ENCODE peak calls at places on chromosomes 13 and 19, in four cellular contexts. Q, L, P and J are unnamed samples.

GRCh38 chr19:39275578-39275977 is 7.4 kb downstream of the IFNL2 start:
- DNase-seq in Q (no peak), L (no peak), P (no peak), J (no peak)

GRCh38 chr19:1068111-1069001 is 1.4 kb downstream of the ARHGAP45 start:
- DNase-seq in Q (no peak), L (no peak), P (no peak), J (peak)

GRCh38 chr19:32287811-32288227 is 57.6 kb upstream of the ZNF507 start:
- DNase-seq in Q (no peak), L (peak), P (no peak), J (no peak)

GRCh38 chr13:39016789-39017188 is 21.1 kb downstream of the PROSER1 start:
- DNase-seq in Q (no peak), L (no peak), P (no peak), J (no peak)

GRCh38 chr13:52848455-52849190 is at the start of gene PCDH8:
- DNase-seq in Q (no peak), L (no peak), P (no peak), J (no peak)

GRCh38 chr13:106701810-106702341 is 133.9 kb upstream of the ARGLU1 start:
- DNase-seq in Q (no peak), L (no peak), P (peak), J (no peak)

GRCh38 chr13:46721054-46721453 is 75.9 kb downstream of the ESD start:
- DNase-seq in Q (no peak), L (peak), P (peak), J (no peak)

GRCh38 chr19:10968527-10969081 is 7.8 kb downstream of the SMARCA4 start:
- DNase-seq in Q (peak), L (no peak), P (no peak), J (no peak)

GRCh38 chr19:49820125-49820524 is 2.0 kb downstream of the MED25 start:
- DNase-seq in Q (no peak), L (peak), P (no peak), J (no peak)

GRCh38 chr19:43749898-43750297 is 4.9 kb downstream of the SMG9 start:
- DNase-seq in Q (no peak), L (no peak), P (no peak), J (no peak)

GRCh38 chr13:102774596-102775375 is 1.2 kb upstream of the TEX30 start:
- DNase-seq in Q (no peak), L (no peak), P (no peak), J (no peak)

GRCh38 chr13:110012102-110012739 is 225.8 kb upstream of the IRS2 start:
- DNase-seq in Q (no peak), L (no peak), P (no peak), J (no peak)

GRCh38 chr13:28475916-28476725 is 18.8 kb downstream of the FLT1 start:
- DNase-seq in Q (no peak), L (no peak), P (no peak), J (no peak)

GRCh38 chr19:18044825-18045304 is 36.9 kb downstream of the ARRDC2 start:
- DNase-seq in Q (peak), L (peak), P (peak), J (no peak)

GRCh38 chr19:48330012-48330681 is 4.8 kb downstream of the EMP3 start:
- DNase-seq in Q (peak), L (peak), P (peak), J (no peak)

GRCh38 chr19:30919737-30920136 is 429.5 kb downstream of the TSHZ3 start:
- DNase-seq in Q (no peak), L (no peak), P (no peak), J (no peak)

GRCh38 chr19:5154129-5154798 is 185.4 kb downstream of the KDM4B start:
- DNase-seq in Q (peak), L (peak), P (peak), J (peak)

GRCh38 chr19:39246951-39247669 is 1.5 kb downstream of the IFNL4 start:
- DNase-seq in Q (no peak), L (no peak), P (no peak), J (no peak)

GRCh38 chr19:43625918-43626579 is 6.6 kb upstream of the ZNF428 start:
- DNase-seq in Q (no peak), L (no peak), P (no peak), J (no peak)

GRCh38 chr13:43804461-43805070 is 17.8 kb upstream of the ENOX1 start:
- DNase-seq in Q (no peak), L (no peak), P (no peak), J (no peak)

GRCh38 chr13:98103942-98104880 is 38.7 kb upstream of the FARP1 start:
- DNase-seq in Q (no peak), L (no peak), P (no peak), J (no peak)
- TF ChIP-seq CTCF in Q (no peak), L (no peak), P (no peak), J (peak)

GRCh38 chr13:99298056-99298455 is 9.1 kb downstream of the GPR183 start:
- DNase-seq in Q (no peak), L (no peak), P (no peak), J (no peak)
- TF ChIP-seq CTCF in Q (no peak), L (no peak), P (no peak), J (no peak)

GRCh38 chr13:93231867-93232266 is 5.3 kb downstream of the GPC6 start:
- DNase-seq in Q (no peak), L (no peak), P (peak), J (no peak)

GRCh38 chr13:93234459-93234858 is 7.9 kb downstream of the GPC6 start:
- DNase-seq in Q (no peak), L (no peak), P (no peak), J (no peak)

GRCh38 chr13:93230466-93230865 is 3.9 kb downstream of the GPC6 start:
- DNase-seq in Q (no peak), L (no peak), P (no peak), J (no peak)

GRCh38 chr13:93235258-93236015 is 8.8 kb downstream of the GPC6 start:
- DNase-seq in Q (no peak), L (no peak), P (peak), J (no peak)

GRCh38 chr13:93233997-93234416 is 7.4 kb downstream of the GPC6 start:
- DNase-seq in Q (no peak), L (no peak), P (peak), J (peak)
- TF ChIP-seq CTCF in Q (no peak), L (no peak), P (peak), J (peak)

GRCh38 chr19:35612224-35612558 is 344 bp upstream of the HAUS5 start:
- DNase-seq in Q (peak), L (no peak), P (no peak), J (no peak)
- TF ChIP-seq CTCF in Q (no peak), L (no peak), P (no peak), J (no peak)

GRCh38 chr13:32330438-32330837 is 15.1 kb downstream of the BRCA2 start:
- DNase-seq in Q (no peak), L (no peak), P (no peak), J (no peak)

DNA sequence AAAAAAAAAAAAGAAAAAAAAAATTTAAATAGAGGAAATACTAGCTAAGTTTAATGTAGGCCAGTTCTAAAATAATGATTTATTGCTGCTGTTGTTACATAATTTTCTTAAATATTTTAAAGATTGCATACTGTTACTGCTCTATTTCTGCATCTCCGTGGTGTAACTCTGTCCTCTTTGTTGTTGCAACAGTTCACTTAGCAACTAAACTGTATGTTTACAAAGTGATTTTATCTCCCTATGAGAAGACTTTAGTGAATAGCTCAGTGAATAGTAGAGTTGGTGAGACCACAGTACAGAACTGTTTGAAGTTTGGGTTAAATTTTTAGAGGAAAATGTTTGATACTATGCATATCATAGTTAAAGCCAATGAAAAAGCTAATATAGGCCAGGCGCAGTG is 19.4 kb downstream of the BRCA2 start:
- DNase-seq in Q (no peak), L (no peak), P (no peak), J (no peak)
- TF ChIP-seq CTCF in Q (no peak), L (no peak), P (no peak), J (no peak)

DNA sequence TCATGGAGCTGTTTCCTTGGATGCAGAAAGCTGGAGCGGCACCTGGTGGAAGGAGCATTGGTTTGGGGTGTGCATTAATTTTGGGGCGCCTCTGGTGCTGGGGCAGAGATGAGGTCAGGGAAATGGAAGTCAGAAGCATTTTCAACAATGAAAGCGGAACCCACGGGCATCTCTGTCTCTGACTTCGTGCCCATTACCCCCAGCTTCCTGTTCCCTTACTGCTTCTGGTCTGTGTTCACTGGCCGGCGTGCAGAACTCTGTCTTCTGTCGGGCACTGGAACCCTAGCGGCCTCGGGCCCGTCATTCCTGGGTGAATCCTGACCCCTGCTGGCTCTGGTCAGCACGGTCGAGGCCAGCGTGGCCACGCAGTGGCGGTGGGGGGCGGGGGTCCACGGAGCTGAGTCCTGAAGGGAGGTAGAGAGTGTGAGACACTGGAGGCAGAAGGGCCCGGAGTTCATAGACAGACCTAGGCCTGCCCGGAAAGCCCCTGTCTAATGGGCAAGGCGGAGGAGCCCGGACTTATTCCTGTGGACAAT is 7.9 kb upstream of the LINGO3 start:
- DNase-seq in Q (peak), L (peak), P (peak), J (peak)
- TF ChIP-seq CTCF in Q (no peak), L (no peak), P (peak), J (peak)